ENCODE peak calls at places on chromosomes 13 and 19, in five cellular contexts. M is HAP-1, C is heart left ventricle, F is thoracic aorta, P is fibroblast of lung. V is an unnamed sample.

GRCh38 chr13:23683084-23683483 is 112.9 kb downstream of the TNFRSF19 start:
- DNase-seq in M (no peak), C (no peak), F (no peak), P (no peak), V (no peak)

GRCh38 chr13:43111887-43112400 is 88.6 kb downstream of the DNAJC15 start:
- DNase-seq in M (peak; percentile 94), C (no peak), F (no peak), P (no peak), V (no peak)

GRCh38 chr19:3059653-3060052 is 2.6 kb downstream of the TLE5 start:
- DNase-seq in M (no peak), C (no peak), F (no peak), P (no peak), V (no peak)

GRCh38 chr19:45677351-45678230 is 9.6 kb downstream of the GIPR start:
- DNase-seq in M (no peak), C (peak; percentile 77), F (no peak), P (peak; percentile 63), V (peak; percentile 92)

GRCh38 chr19:28003543-28003942 is 1209.4 kb downstream of the UQCRFS1 start:
- DNase-seq in M (no peak), C (no peak), F (no peak), P (no peak), V (no peak)

GRCh38 chr19:51368366-51369282 is at the start of gene CLDND2:
- DNase-seq in M (no peak), C (no peak), F (no peak), P (no peak), V (no peak)

GRCh38 chr19:40394816-40395210 is 4.8 kb upstream of the HIPK4 start:
- DNase-seq in M (no peak), C (no peak), F (no peak), P (no peak), V (no peak)

GRCh38 chr19:2537544-2537943 is 61.6 kb downstream of the GADD45B start:
- DNase-seq in M (no peak), C (no peak), F (no peak), P (no peak), V (no peak)

GRCh38 chr19:43532571-43532961 is 422 bp upstream of the ZNF575 start:
- DNase-seq in M (no peak), C (peak; percentile 79), F (no peak), P (no peak), V (no peak)

GRCh38 chr19:29524201-29524911 is 1.4 kb upstream of the VSTM2B start:
- DNase-seq in M (no peak), C (no peak), F (no peak), P (no peak), V (no peak)

GRCh38 chr13:66809496-66809895 is 420.6 kb downstream of the PCDH9 start:
- DNase-seq in M (peak; percentile 41), C (no peak), F (no peak), P (no peak), V (no peak)

GRCh38 chr13:34294483-34295129 is 476.7 kb downstream of the RFC3 start:
- DNase-seq in M (no peak), C (peak; percentile 41), F (no peak), P (peak; percentile 27), V (peak; percentile 2)

GRCh38 chr19:28731577-28731976 is 481.4 kb downstream of the UQCRFS1 start:
- DNase-seq in M (no peak), C (no peak), F (no peak), P (no peak), V (no peak)

GRCh38 chr19:50333737-50334617 is 4.8 kb upstream of the KCNC3 start:
- DNase-seq in M (peak; percentile 11), C (peak; percentile 87), F (no peak), P (no peak), V (peak; percentile 79)

GRCh38 chr13:94063096-94063495 is 416.4 kb downstream of the DCT start:
- DNase-seq in M (no peak), C (no peak), F (no peak), P (peak; percentile 27), V (no peak)

GRCh38 chr19:13526552-13526951 is 20.3 kb upstream of the CACNA1A start:
- DNase-seq in M (no peak), C (no peak), F (no peak), P (no peak), V (peak; percentile 28)

GRCh38 chr13:72990883-72991282 is 67.9 kb upstream of the KLF5 start:
- DNase-seq in M (no peak), C (no peak), F (no peak), P (peak; percentile 52), V (no peak)

GRCh38 chr19:51338563-51339312 is 3.2 kb downstream of the VSIG10L start:
- DNase-seq in M (peak; percentile 65), C (peak; percentile 84), F (peak; percentile 66), P (peak; percentile 69), V (peak; percentile 81)

GRCh38 chr19:5293607-5294089 is 47.0 kb downstream of the PTPRS start:
- DNase-seq in M (peak; percentile 39), C (no peak), F (no peak), P (no peak), V (peak; percentile 49)

GRCh38 chr19:5291588-5292193 is 48.9 kb downstream of the PTPRS start:
- DNase-seq in M (no peak), C (no peak), F (no peak), P (no peak), V (no peak)

GRCh38 chr19:5290336-5291262 is 50.0 kb downstream of the PTPRS start:
- DNase-seq in M (no peak), C (no peak), F (no peak), P (no peak), V (no peak)

GRCh38 chr19:5292843-5293606 is 47.6 kb downstream of the PTPRS start:
- DNase-seq in M (peak; percentile 53), C (peak; percentile 73), F (peak; percentile 17), P (peak; percentile 70), V (peak; percentile 88)

DNA sequence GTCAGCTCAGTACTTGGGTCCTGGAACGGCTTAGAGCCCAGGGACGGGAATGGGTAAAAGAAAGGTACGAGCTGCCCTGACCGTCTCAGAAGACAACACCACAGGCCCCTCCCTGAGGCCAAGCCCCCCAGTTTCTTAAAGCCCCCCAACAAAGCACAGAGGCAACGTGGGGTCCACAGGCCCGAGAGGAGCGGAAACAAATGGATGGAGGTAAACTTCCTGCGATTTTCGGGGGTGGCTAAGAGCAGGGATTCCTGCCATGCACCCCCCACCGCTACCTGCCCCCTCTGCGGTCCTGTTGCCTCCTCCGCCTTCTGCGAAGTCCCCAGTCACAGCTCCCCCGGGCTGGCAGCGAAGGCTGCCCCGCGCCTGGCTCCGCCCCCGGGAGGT is 48.2 kb downstream of the PTPRS start:
- DNase-seq in M (peak; percentile 49), C (no peak), F (no peak), P (no peak), V (no peak)
- H3K4me1 ChIP-seq in M (peaks cover 5% of the 10 kb centered on the region), C (peaks cover 7% of the 10 kb centered on the region), F (peaks cover 45% of the 10 kb centered on the region), P (peaks cover 6% of the 10 kb centered on the region), V (peaks cover 4% of the 10 kb centered on the region)

GRCh38 chr13:98541701-98542203 is 35.2 kb downstream of the STK24 start:
- DNase-seq in M (no peak), C (no peak), F (no peak), P (no peak), V (no peak)

GRCh38 chr13:98541211-98541610 is 35.7 kb downstream of the STK24 start:
- DNase-seq in M (no peak), C (no peak), F (no peak), P (no peak), V (no peak)

GRCh38 chr13:98543380-98544104 is 33.4 kb downstream of the STK24 start:
- DNase-seq in M (no peak), C (no peak), F (no peak), P (no peak), V (no peak)

GRCh38 chr13:98544105-98544710 is 32.7 kb downstream of the STK24 start:
- DNase-seq in M (no peak), C (no peak), F (no peak), P (no peak), V (no peak)

DNA sequence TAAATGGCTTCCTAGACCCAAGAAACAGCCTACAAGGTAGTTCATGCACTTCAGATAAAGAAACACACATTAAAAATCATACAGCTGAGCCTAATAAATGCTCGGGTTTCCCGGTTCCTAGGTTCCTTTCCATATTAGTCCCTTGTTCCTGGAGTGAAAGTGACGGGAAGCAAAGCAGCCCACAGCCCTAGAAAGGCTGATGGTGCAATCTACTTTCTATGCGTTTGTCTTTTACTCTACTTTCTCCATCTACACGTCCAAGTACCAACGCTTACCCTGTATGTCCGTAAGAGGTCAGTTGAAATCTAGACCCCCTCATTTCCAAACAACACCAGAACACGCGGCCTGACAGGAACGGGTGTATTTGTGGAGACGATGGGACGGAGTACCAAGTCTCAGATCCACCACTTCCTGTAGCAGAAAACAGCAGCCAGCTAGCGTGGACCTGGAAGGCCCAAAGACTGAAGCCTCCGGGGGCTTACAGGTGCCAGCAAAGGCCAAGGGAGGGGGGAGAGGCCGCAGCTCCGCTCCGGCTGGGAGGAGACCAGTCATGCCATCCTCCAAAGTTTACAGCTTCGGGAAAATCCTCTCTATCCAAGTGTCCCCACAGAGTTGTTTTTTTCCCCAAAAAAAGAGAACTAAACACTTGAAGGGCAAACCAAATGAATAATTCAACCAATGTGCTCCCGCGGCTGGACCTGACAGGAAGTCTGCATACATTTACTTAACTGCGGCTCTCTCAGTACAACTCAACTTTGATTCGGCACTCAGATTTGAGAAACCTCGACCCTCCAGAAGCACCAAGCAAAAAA is 34.1 kb downstream of the STK24 start:
- DNase-seq in M (no peak), C (no peak), F (no peak), P (no peak), V (no peak)
- H3K4me1 ChIP-seq in M (peaks cover 5% of the 10 kb centered on the region), C (peaks cover 16% of the 10 kb centered on the region), F (peaks cover 43% of the 10 kb centered on the region), P (peaks cover 35% of the 10 kb centered on the region), V (peaks cover 40% of the 10 kb centered on the region)

GRCh38 chr13:41460930-41461329 is 3.6 kb downstream of the RGCC start:
- DNase-seq in M (no peak), C (no peak), F (no peak), P (no peak), V (no peak)
- H3K4me1 ChIP-seq in M (peaks cover 5% of the 10 kb centered on the region), C (peaks cover 16% of the 10 kb centered on the region), F (peaks cover 54% of the 10 kb centered on the region), P (peaks cover 13% of the 10 kb centered on the region), V (no peaks in the 10 kb centered on the region)

DNA sequence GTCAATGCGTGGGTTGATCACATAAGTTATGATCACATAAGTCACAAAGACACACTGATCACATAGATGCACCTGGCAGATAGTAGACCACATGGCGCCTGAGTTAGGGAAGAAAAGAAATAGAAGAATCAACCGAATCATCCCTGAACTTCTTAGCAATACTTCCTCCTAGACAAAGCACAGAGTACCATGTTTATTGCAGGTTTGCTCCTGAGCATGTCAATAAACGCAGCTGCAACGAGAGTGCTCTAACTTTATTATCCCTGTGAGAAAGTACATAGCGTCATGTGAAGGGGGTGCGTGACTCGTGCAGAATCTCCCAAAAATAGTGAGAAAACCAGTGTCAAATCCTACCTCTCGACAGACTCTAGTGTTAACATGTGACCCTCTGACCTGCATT is 17.3 kb downstream of the NCR1 start:
- DNase-seq in M (no peak), C (no peak), F (no peak), P (no peak), V (no peak)
- H3K4me1 ChIP-seq in M (no peaks in the 10 kb centered on the region), C (no peaks in the 10 kb centered on the region), F (no peaks in the 10 kb centered on the region), P (no peaks in the 10 kb centered on the region), V (no peaks in the 10 kb centered on the region)

GRCh38 chr19:6272913-6273600 is 6.7 kb downstream of the MLLT1 start:
- DNase-seq in M (no peak), C (no peak), F (no peak), P (no peak), V (no peak)
- H3K4me1 ChIP-seq in M (peaks cover 23% of the 10 kb centered on the region), C (peaks cover 57% of the 10 kb centered on the region), F (peaks cover 70% of the 10 kb centered on the region), P (peaks cover 55% of the 10 kb centered on the region), V (peaks cover 100% of the 10 kb centered on the region)